ENCODE peak calls at places on chromosomes 12 and 14, in five cellular contexts. O, E, M, S and F are unnamed samples.

GRCh38 chr12:98896938-98897337 is 251.8 kb downstream of the APAF1 start:
- DNase-seq in O (no peak), E (no peak), M (no peak), S (peak), F (peak)

GRCh38 chr14:92122351-92122677 is 545 bp downstream of the CPSF2 start:
- DNase-seq in O (no peak), E (no peak), M (no peak), S (peak), F (peak)

GRCh38 chr12:47995976-47996375 is 8.3 kb downstream of the COL2A1 start:
- DNase-seq in O (no peak), E (peak), M (no peak), S (peak), F (no peak)

GRCh38 chr12:46946137-46946536 is 120.3 kb upstream of the SLC38A4 start:
- DNase-seq in O (no peak), E (no peak), M (no peak), S (no peak), F (peak)

GRCh38 chr12:58296818-58297217 is 355.5 kb downstream of the ATP23 start:
- DNase-seq in O (no peak), E (no peak), M (no peak), S (no peak), F (no peak)

GRCh38 chr12:80901661-80902060 is 36.1 kb downstream of the LIN7A start:
- DNase-seq in O (no peak), E (no peak), M (no peak), S (no peak), F (no peak)

GRCh38 chr12:24118675-24119074 is 169.2 kb upstream of the SOX5 start:
- DNase-seq in O (no peak), E (no peak), M (no peak), S (no peak), F (no peak)

GRCh38 chr12:3203713-3204112 is 126.5 kb downstream of the TSPAN9 start:
- DNase-seq in O (no peak), E (no peak), M (no peak), S (no peak), F (peak)

GRCh38 chr14:55954108-55954507 is 164.1 kb upstream of the PELI2 start:
- DNase-seq in O (no peak), E (no peak), M (no peak), S (no peak), F (no peak)

GRCh38 chr14:102442241-102443211 is 67.0 kb downstream of the ANKRD9 start:
- DNase-seq in O (peak), E (no peak), M (no peak), S (no peak), F (peak)

GRCh38 chr14:100780246-100780645 is 45.7 kb upstream of the MEG3 start:
- DNase-seq in O (peak), E (no peak), M (no peak), S (no peak), F (no peak)

GRCh38 chr12:28216016-28216415 is 25.8 kb downstream of the CCDC91 start:
- DNase-seq in O (no peak), E (no peak), M (no peak), S (no peak), F (no peak)

GRCh38 chr12:121804417-121805111 is 755 bp downstream of the SETD1B start:
- DNase-seq in O (peak), E (no peak), M (no peak), S (peak), F (no peak)

GRCh38 chr12:20342111-20342510 is 26.2 kb upstream of the PDE3A start:
- DNase-seq in O (no peak), E (no peak), M (no peak), S (no peak), F (no peak)

GRCh38 chr12:132952371-132953162 is 3.5 kb downstream of the ZNF605 start:
- DNase-seq in O (no peak), E (no peak), M (no peak), S (no peak), F (no peak)

GRCh38 chr12:116060765-116061164 is 216.7 kb downstream of the MED13L start:
- DNase-seq in O (no peak), E (no peak), M (no peak), S (no peak), F (no peak)

GRCh38 chr12:51869931-51870330 is 18.0 kb upstream of the ANKRD33 start:
- DNase-seq in O (no peak), E (no peak), M (no peak), S (no peak), F (no peak)

GRCh38 chr12:120684523-120684932 is 2.4 kb upstream of the MLEC start:
- DNase-seq in O (no peak), E (no peak), M (no peak), S (no peak), F (peak)

GRCh38 chr12:29306682-29307081 is 74.3 kb downstream of the ERGIC2 start:
- DNase-seq in O (no peak), E (no peak), M (no peak), S (no peak), F (no peak)

GRCh38 chr12:29314421-29314820 is 66.6 kb downstream of the ERGIC2 start:
- DNase-seq in O (no peak), E (no peak), M (no peak), S (no peak), F (no peak)

GRCh38 chr12:29306267-29306666 is 74.7 kb downstream of the ERGIC2 start:
- DNase-seq in O (no peak), E (no peak), M (no peak), S (no peak), F (no peak)

GRCh38 chr12:29310899-29311298 is 70.1 kb downstream of the ERGIC2 start:
- DNase-seq in O (no peak), E (no peak), M (no peak), S (no peak), F (no peak)

DNA sequence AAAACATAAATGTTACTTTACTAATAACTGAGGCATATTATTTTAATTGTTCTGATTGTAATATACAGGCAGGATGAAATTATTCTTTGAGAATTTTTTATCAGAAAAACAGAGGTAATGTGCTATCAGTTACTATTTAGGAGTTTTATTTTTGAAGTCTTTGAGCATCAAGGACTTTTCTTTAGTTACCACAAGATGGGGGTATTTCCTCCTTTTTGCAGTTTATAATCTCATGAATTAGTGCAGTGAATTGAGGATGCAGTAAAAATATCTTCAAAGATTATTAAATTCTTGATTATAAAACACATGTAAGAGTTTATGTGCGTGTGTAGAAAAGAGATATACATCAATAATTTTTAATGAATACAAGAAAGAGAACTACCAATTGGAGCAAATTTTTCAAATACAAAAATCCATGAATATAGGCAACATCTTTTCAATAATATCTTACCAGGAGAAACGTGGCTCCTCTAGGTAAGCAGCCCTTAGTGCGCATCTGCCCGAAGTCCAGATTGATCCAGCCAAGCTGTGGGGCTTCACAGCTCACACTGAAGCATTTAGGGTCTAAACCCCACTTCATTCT is 71.6 kb downstream of the ERGIC2 start:
- DNase-seq in O (no peak), E (no peak), M (no peak), S (peak), F (peak)
- TF ChIP-seq CTCF in O (peak), E (peak), M (peak), S (peak), F (peak)

DNA sequence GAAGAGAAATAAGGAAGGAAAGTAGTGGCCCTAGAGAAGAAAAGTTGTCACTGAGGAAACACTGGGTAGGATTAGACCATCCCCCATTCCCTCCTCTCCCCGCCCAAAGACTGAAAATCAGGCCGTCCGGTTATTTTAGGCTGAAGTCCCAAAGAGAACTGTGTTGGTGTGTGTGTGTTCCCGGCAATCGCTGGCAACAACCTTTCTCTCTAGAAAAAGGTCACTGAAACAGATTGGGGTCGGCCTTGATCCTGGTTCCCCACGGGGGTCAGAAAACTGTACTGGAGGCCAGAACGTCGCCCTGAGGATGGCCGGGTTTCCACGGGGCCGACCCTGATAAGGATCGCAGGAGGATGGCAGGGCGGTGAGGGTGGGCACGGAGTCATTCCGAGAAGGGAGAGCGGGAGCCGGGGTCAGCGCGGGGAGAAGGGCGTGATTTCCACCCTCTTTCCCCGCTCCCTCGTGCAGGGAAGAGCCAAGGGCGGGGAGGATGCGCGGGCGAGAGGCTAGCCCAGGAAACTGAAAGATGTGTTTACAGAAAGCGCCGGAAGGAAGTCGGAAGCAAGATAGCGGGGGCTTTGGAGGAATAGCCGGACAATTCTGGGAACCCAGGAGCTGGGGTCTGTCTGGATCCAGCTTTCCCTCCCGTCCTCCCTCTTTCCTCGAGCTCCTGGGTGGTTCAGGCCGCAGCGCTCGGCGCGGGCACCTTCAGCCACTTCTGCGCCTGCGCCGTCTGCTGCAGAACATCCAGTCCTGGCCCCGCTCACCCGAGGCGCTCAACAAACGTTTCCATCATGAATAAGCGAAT is 25.3 kb upstream of the SPTLC2 start:
- DNase-seq in O (peak), E (no peak), M (peak), S (peak), F (peak)
- H3K4me3 ChIP-seq in O (peak), E (no peak), M (peak), S (peak), F (peak)

DNA sequence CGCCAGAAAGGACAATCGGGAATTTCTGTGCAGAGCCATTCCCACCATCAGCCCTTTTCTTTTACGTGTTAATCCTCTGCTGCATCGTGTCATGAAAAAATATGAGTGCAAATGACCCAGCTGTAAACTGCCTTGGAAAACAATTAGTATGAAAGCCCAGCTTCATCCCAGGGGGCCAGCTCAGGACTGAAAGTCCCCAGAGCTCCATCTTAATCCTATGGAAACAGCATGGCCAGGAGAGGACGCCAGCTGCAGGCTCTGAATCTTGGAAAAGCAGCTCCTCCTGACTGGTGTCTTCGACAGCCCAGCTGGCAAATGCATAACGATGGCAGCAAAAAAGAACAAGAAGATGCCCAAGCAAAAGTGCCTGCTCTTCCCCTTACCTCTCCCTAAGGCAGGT is 191.5 kb downstream of the NTF3 start:
- DNase-seq in O (no peak), E (no peak), M (no peak), S (no peak), F (no peak)
- TF ChIP-seq CTCF in O (no peak), E (no peak), M (no peak), S (no peak), F (no peak)

GRCh38 chr14:23366163-23366921 is 1.4 kb upstream of the EFS start:
- DNase-seq in O (peak), E (no peak), M (no peak), S (peak), F (peak)

GRCh38 chr14:23362200-23362599 is 2.8 kb downstream of the EFS start:
- DNase-seq in O (no peak), E (no peak), M (no peak), S (peak), F (no peak)

GRCh38 chr14:23364164-23364571 is 804 bp downstream of the EFS start:
- DNase-seq in O (no peak), E (no peak), M (peak), S (no peak), F (no peak)

GRCh38 chr14:23365353-23366162 is 586 bp upstream of the EFS start:
- DNase-seq in O (no peak), E (no peak), M (no peak), S (peak), F (peak)

DNA sequence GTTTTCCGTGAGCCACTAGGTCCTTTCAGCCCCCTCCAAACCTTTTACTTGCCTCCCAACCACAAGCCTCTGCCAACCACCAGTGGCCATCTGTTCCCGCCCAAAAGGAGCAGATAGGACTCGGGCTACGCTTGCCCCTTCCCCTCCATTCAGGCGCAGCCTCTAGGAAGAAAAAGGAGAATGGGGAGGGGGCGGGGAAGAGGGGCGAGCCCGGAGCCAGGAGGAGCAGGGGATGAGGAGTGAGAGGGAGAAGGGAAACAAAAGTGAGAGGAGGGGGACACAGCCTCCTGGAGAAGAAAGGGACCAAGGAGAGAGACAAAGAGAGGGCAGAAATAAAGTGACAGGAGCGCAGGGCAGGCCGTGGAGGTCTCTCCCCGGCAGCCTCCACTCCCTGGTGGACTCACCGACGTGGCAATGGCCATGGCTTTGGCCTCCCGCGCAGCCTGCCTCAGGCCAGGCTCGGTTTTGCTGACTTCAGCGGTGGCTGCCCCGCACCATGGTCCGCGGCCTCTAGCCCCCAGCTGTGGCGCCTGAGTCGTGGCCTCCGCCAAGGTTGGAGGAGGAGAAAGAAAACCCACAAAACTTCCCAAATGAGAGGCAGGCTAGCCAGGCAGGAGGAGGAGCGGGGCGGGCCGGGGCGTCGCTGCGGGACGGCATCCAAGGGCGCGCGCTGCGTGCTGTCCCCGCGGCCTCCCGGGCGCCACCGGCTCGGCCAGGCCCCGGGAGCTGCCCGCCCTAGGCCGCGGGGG is at the start of gene EFS:
- DNase-seq in O (no peak), E (no peak), M (no peak), S (peak), F (no peak)
- H3K4me3 ChIP-seq in O (peak), E (peak), M (peak), S (peak), F (peak)

GRCh38 chr12:57175428-57176138 is 28.2 kb upstream of the LRP1-AS start:
- DNase-seq in O (peak), E (no peak), M (peak), S (peak), F (peak)

GRCh38 chr12:57177354-57177753 is 29.9 kb upstream of the LRP1-AS start:
- DNase-seq in O (no peak), E (no peak), M (no peak), S (no peak), F (no peak)

GRCh38 chr12:57178213-57178612 is 30.8 kb upstream of the LRP1-AS start:
- DNase-seq in O (no peak), E (no peak), M (no peak), S (no peak), F (no peak)

GRCh38 chr12:57176846-57177245 is 29.4 kb upstream of the LRP1-AS start:
- DNase-seq in O (no peak), E (no peak), M (no peak), S (no peak), F (peak)

DNA sequence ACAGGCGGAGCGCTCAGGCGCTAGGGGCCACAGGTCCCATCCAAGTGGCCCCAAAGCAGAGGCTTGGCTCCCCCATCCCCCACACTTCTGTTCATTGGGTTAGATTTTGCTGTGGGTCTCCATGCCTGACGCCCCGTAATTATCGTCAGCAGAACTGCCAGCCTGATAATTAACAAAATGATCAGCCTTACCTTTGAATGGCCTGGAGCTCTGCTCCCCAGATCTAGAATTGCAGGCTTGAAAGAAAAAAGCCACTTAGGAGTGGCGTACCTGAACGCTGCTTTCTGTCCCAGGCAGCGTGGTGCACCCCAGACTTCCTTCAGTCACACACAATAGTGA is 28.7 kb upstream of the LRP1-AS start:
- DNase-seq in O (no peak), E (no peak), M (no peak), S (no peak), F (no peak)
- TF ChIP-seq CTCF in O (peak), E (no peak), M (peak), S (no peak), F (no peak)

DNA sequence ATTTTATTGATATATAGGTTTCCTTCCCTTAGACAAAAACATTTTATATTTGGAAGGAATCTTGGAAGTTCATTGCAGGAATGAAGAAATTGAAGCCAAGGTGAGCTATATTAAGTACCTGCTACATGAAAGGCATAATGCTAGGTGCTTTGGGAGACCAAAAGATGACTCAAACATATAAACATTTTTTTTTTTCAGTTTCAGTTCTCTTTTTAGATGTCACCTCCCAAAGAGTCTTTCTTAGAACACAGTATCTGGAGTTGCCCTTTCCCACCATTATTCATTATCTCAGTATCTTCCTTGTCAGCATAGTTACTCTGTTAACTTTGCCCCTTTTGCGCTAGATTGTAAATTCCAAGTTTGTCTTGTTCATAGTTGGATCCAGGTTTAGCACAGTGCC is 1.1 kb downstream of the LIN52 start:
- DNase-seq in O (no peak), E (no peak), M (no peak), S (no peak), F (no peak)
- H3K4me3 ChIP-seq in O (peak), E (peak), M (no peak), S (peak), F (no peak)

GRCh38 chr14:93903342-93904184 is 23.6 kb upstream of the FAM181A start:
- DNase-seq in O (no peak), E (no peak), M (no peak), S (no peak), F (no peak)
- TF ChIP-seq CTCF in O (peak), E (peak), M (peak), S (peak), F (peak)

GRCh38 chr12:49296034-49296835 is 1.3 kb downstream of the PRPH start:
- DNase-seq in O (peak), E (no peak), M (no peak), S (no peak), F (peak)

GRCh38 chr12:49295087-49296001 is at the start of gene PRPH:
- DNase-seq in O (no peak), E (no peak), M (no peak), S (no peak), F (no peak)

GRCh38 chr12:49298160-49298559 is 3.2 kb downstream of the PRPH start:
- DNase-seq in O (no peak), E (no peak), M (no peak), S (no peak), F (no peak)

GRCh38 chr12:49297695-49298060 is 2.7 kb downstream of the PRPH start:
- DNase-seq in O (no peak), E (no peak), M (no peak), S (no peak), F (no peak)

GRCh38 chr12:49296836-49297694 is 2.1 kb downstream of the PRPH start:
- DNase-seq in O (peak), E (no peak), M (no peak), S (no peak), F (no peak)
- H3K4me3 ChIP-seq in O (peak), E (peak), M (no peak), S (no peak), F (peak)

GRCh38 chr12:1629338-1630080 is 478 bp downstream of the WNT5B start:
- DNase-seq in O (no peak), E (no peak), M (no peak), S (no peak), F (no peak)
- TF ChIP-seq CTCF in O (no peak), E (peak), M (no peak), S (peak), F (peak)